ENCODE peak calls at places on chromosomes 3 and 15, in nine cellular contexts. W is fibroblast of lung, A is thyroid gland, Y is neural progenitor cell, T is psoas muscle, E is right cardiac atrium, O is colonic mucosa, N is GM23248, S is pancreas. K is an unnamed sample.

GRCh38 chr15:38721549-38721948 is 156.9 kb upstream of the RASGRP1 start:
- DNase-seq in W (peak; percentile 69), A (no peak), Y (no peak), T (no peak), E (no peak), O (no peak), N (peak; percentile 62), S (no peak), K (no peak)

GRCh38 chr15:51879555-51879954 is 50.1 kb downstream of the TMOD3 start:
- DNase-seq in W (peak; percentile 81), A (no peak), Y (no peak), T (no peak), E (no peak), O (no peak), N (peak; percentile 85), S (no peak), K (no peak)

GRCh38 chr3:173275740-173276139 is 121.8 kb upstream of the NLGN1 start:
- DNase-seq in W (no peak), A (no peak), Y (no peak), T (no peak), E (no peak), O (no peak), N (no peak), S (no peak), K (no peak)

GRCh38 chr15:57118013-57118799 is 199.8 kb downstream of the TCF12 start:
- DNase-seq in W (peak; percentile 57), A (no peak), Y (no peak), T (no peak), E (no peak), O (no peak), N (peak; percentile 51), S (no peak), K (no peak)

GRCh38 chr3:99850608-99851007 is 32.9 kb downstream of the CMSS1 start:
- DNase-seq in W (peak; percentile 48), A (no peak), Y (no peak), T (no peak), E (no peak), O (no peak), N (no peak), S (no peak), K (no peak)

GRCh38 chr3:184472723-184473419 is 88.7 kb upstream of the EPHB3 start:
- DNase-seq in W (no peak), A (peak; percentile 33), Y (no peak), T (peak; percentile 62), E (no peak), O (peak; percentile 33), N (no peak), S (no peak), K (no peak)

GRCh38 chr3:7382293-7383033 is 521.5 kb downstream of the GRM7 start:
- DNase-seq in W (peak; percentile 95), A (no peak), Y (no peak), T (no peak), E (no peak), O (no peak), N (no peak), S (peak; percentile 28), K (no peak)

GRCh38 chr15:63107895-63108546 is 13.6 kb upstream of the LACTB start:
- DNase-seq in W (peak; percentile 100), A (no peak), Y (no peak), T (no peak), E (peak; percentile 30), O (peak; percentile 62), N (peak; percentile 99), S (peak; percentile 25), K (no peak)

GRCh38 chr3:31531992-31532586 is 636 bp upstream of the STT3B start:
- DNase-seq in W (peak; percentile 98), A (peak; percentile 99), Y (peak; percentile 100), T (peak; percentile 100), E (peak; percentile 99), O (peak; percentile 99), N (peak; percentile 100), S (peak; percentile 99), K (peak; percentile 100)

GRCh38 chr3:31532587-31533168 is at the start of gene STT3B:
- DNase-seq in W (peak; percentile 82), A (peak; percentile 81), Y (no peak), T (peak; percentile 88), E (peak; percentile 87), O (peak; percentile 86), N (peak; percentile 88), S (peak; percentile 85), K (peak; percentile 94)

GRCh38 chr3:31531465-31531991 is 1.2 kb upstream of the STT3B start:
- DNase-seq in W (peak; percentile 13), A (no peak), Y (no peak), T (no peak), E (no peak), O (no peak), N (no peak), S (no peak), K (no peak)

GRCh38 chr3:31533169-31533870 is 595 bp downstream of the STT3B start:
- DNase-seq in W (peak; percentile 25), A (peak; percentile 65), Y (peak; percentile 71), T (peak; percentile 81), E (peak; percentile 57), O (peak; percentile 67), N (peak; percentile 70), S (peak; percentile 62), K (peak; percentile 86)

DNA sequence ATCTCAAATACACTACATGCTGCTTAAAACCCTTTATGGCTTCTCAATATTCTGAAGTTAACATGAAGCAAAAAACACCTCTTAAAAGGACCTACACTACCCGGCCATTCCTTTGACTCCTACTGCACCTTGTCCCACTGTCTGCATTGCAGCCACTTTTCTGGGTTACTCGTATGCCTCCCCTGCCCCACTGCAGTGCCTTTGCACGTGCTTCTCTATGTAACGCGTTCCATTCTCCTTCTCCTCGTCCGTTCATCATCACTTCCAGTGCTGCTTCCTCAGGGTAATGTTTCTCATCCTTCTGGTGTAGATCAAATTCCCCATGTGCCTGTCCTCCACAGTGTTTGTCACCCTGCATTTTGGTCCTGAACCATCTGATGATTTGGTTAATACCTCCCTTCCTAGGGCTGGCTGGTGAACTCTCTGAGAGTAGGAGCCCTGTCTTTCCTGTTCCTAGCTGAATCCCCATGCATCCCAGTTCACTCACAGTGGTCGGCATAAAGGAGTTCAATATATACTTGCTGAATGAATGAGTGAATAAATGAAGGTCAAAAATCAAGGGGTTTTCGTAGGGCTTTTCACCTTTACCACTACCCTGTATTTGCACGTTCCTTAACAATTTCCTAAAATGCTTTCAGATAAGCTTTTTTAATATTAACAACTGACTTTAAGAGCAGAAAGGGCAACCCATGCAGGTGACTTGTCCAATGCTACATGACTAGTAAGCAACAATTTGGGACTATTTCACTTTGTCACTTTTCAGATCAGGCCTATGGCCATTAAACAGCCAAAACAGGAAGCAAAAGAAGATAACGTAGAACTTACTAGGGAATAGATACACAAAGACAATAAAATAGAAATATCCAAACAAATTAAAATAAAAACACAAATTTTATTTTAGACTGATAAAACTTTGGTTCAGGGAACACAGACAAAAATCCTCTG is 2.4 kb upstream of the STT3B start:
- DNase-seq in W (no peak), A (no peak), Y (no peak), T (no peak), E (no peak), O (no peak), N (no peak), S (no peak), K (no peak)
- H3K4me3 ChIP-seq in W (peak overlapping the region; percentile 82), A (no peak overlapping the region), Y (peak overlapping the region; percentile 95), T (peak overlapping the region; percentile 88), E (no peak overlapping the region), O (no peak overlapping the region), N (peak overlapping the region; percentile 98), S (peak overlapping the region; percentile 87), K (peak overlapping the region; percentile 81)

GRCh38 chr15:65248506-65248905 is 37.2 kb upstream of the CILP start:
- DNase-seq in W (no peak), A (no peak), Y (peak; percentile 18), T (no peak), E (no peak), O (no peak), N (no peak), S (no peak), K (no peak)

GRCh38 chr15:65246939-65247338 is 35.7 kb upstream of the CILP start:
- DNase-seq in W (no peak), A (no peak), Y (no peak), T (no peak), E (no peak), O (no peak), N (no peak), S (no peak), K (no peak)

GRCh38 chr15:65245096-65245849 is 34.0 kb upstream of the CILP start:
- DNase-seq in W (peak; percentile 39), A (no peak), Y (no peak), T (peak; percentile 72), E (peak; percentile 85), O (peak; percentile 32), N (peak; percentile 88), S (peak; percentile 29), K (no peak)

GRCh38 chr15:65246026-65246714 is 34.9 kb upstream of the CILP start:
- DNase-seq in W (no peak), A (no peak), Y (no peak), T (no peak), E (no peak), O (no peak), N (no peak), S (no peak), K (no peak)

DNA sequence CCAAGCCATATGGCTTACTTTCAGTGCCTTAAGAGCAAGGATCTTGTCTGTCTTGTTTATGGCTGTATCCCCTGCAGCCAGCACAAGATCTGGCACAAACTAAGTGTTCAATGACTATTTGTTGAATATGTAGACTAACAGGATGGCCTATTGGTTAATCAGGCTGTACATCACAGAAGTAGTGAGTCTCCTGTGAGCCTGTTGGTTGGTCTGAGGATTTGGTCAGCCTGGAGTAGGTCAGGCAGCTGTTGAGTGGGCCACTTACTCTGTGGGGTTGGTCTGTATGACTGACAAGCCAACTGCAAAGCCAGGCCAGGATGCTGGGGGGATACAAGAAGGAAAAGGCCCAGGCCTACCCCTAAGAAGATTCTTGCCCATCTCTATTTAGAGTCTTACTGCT is 33.4 kb upstream of the CILP start:
- DNase-seq in W (no peak), A (no peak), Y (no peak), T (no peak), E (no peak), O (no peak), N (no peak), S (no peak), K (no peak)
- H3K4me1 ChIP-seq in W (peaks cover 7% of the 10 kb centered on the region), A (no peaks in the 10 kb centered on the region), Y (peaks cover 5% of the 10 kb centered on the region), T (peaks cover 3% of the 10 kb centered on the region), E (peaks cover 14% of the 10 kb centered on the region), O (no peaks in the 10 kb centered on the region), N (peaks cover 8% of the 10 kb centered on the region), S (no peaks in the 10 kb centered on the region), K (no peaks in the 10 kb centered on the region)

GRCh38 chr15:67067930-67068542 is 2.6 kb downstream of the SMAD3 start:
- DNase-seq in W (peak; percentile 62), A (no peak), Y (peak; percentile 63), T (no peak), E (no peak), O (no peak), N (peak; percentile 56), S (no peak), K (no peak)
- H3K4me3 ChIP-seq in W (peak overlapping the region; percentile 97), A (no peak overlapping the region), Y (peak overlapping the region; percentile 95), T (peak overlapping the region; percentile 91), E (peak overlapping the region; percentile 85), O (peak overlapping the region; percentile 51), N (peak overlapping the region; percentile 95), S (peak overlapping the region; percentile 86), K (peak overlapping the region; percentile 81)

DNA sequence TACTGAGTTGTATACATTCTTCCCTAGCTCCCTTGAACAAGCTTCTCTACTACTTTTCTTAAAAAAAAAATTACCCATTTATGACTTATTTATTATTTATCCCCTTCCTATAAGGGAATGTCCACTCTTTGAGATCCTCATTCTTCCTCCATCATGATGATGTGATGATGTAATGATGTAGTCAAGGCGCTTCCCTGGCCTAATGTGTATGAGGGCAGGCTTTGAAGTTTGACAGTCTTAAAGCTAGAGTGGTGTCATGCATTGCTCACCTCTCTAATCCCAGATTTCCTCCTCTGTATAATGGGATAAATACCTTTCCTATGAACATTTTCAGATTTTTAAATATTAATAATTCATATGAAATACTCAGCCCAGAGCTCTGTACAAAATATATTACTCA is 486.0 kb upstream of the TPRG1 start:
- DNase-seq in W (no peak), A (no peak), Y (no peak), T (no peak), E (no peak), O (no peak), N (no peak), S (no peak), K (no peak)
- H3K4me1 ChIP-seq in W (peaks cover 9% of the 10 kb centered on the region), A (peaks cover 11% of the 10 kb centered on the region), Y (no peaks in the 10 kb centered on the region), T (peaks cover 53% of the 10 kb centered on the region), E (peaks cover 8% of the 10 kb centered on the region), O (no peaks in the 10 kb centered on the region), N (peaks cover 41% of the 10 kb centered on the region), S (peaks cover 4% of the 10 kb centered on the region), K (peaks cover 33% of the 10 kb centered on the region)

K was measured in upper lobe of right lung.